ENCODE peak calls at places on chromosomes 7 and 10, in ten cellular contexts. K, X, N, L, C, M, S, T, Z and W are unnamed samples.

GRCh38 chr10:2279666-2280065 is 542.3 kb upstream of the ADARB2 start:
- DNase-seq in K (no peak), X (peak; percentile 3), N (no peak), L (no peak), C (no peak), M (no peak), S (no peak), T (no peak), Z (no peak), W (no peak)

GRCh38 chr7:22578048-22578770 is 78.2 kb upstream of the STEAP1B start:
- DNase-seq in K (no peak), X (no peak), N (no peak), L (no peak), C (no peak), M (peak; percentile 87), S (no peak), T (no peak), Z (no peak), W (no peak)

GRCh38 chr10:48456361-48456804 is 148.5 kb downstream of the ARHGAP22 start:
- DNase-seq in K (peak; percentile 35), X (peak; percentile 12), N (peak; percentile 87), L (peak; percentile 82), C (no peak), M (peak; percentile 69), S (no peak), T (peak; percentile 32), Z (peak; percentile 78), W (no peak)

GRCh38 chr10:1807196-1807595 is 69.9 kb upstream of the ADARB2 start:
- DNase-seq in K (no peak), X (no peak), N (peak; percentile 64), L (no peak), C (no peak), M (no peak), S (no peak), T (no peak), Z (no peak), W (no peak)

GRCh38 chr10:27490807-27491206 is 13.3 kb upstream of the RAB18 start:
- DNase-seq in K (no peak), X (no peak), N (no peak), L (no peak), C (no peak), M (no peak), S (no peak), T (no peak), Z (no peak), W (no peak)

GRCh38 chr7:73978681-73979563 is 49.1 kb upstream of the ELN start:
- DNase-seq in K (peak; percentile 93), X (peak; percentile 85), N (peak; percentile 79), L (peak; percentile 55), C (no peak), M (peak; percentile 24), S (peak; percentile 89), T (peak; percentile 77), Z (peak; percentile 64), W (peak; percentile 2)

GRCh38 chr7:29853072-29853471 is 46.8 kb downstream of the WIPF3 start:
- DNase-seq in K (no peak), X (no peak), N (no peak), L (no peak), C (no peak), M (no peak), S (no peak), T (no peak), Z (no peak), W (no peak)

GRCh38 chr7:2926898-2927405 is 82.8 kb upstream of the GNA12 start:
- DNase-seq in K (no peak), X (no peak), N (no peak), L (peak; percentile 17), C (no peak), M (no peak), S (no peak), T (no peak), Z (peak; percentile 44), W (no peak)

GRCh38 chr7:134083766-134084487 is 43.2 kb upstream of the LRGUK start:
- DNase-seq in K (no peak), X (no peak), N (no peak), L (no peak), C (no peak), M (no peak), S (no peak), T (no peak), Z (no peak), W (no peak)
- TF ChIP-seq POLR2AphosphoS5 in K (no peak), X (no peak), N (no peak), L (no peak), C (no peak), M (no peak), S (no peak), T (no peak), Z (no peak), W (no peak)

GRCh38 chr10:87545783-87546182 is 41.1 kb downstream of the MINPP1 start:
- DNase-seq in K (no peak), X (no peak), N (no peak), L (no peak), C (no peak), M (no peak), S (no peak), T (no peak), Z (no peak), W (no peak)

GRCh38 chr10:87550741-87551140 is 46.0 kb downstream of the MINPP1 start:
- DNase-seq in K (no peak), X (peak; percentile 34), N (no peak), L (no peak), C (no peak), M (no peak), S (no peak), T (no peak), Z (no peak), W (no peak)

GRCh38 chr10:87546971-87547413 is 42.3 kb downstream of the MINPP1 start:
- DNase-seq in K (no peak), X (no peak), N (no peak), L (no peak), C (no peak), M (no peak), S (no peak), T (no peak), Z (no peak), W (peak; percentile 42)

GRCh38 chr10:87546221-87546620 is 41.5 kb downstream of the MINPP1 start:
- DNase-seq in K (no peak), X (no peak), N (no peak), L (no peak), C (no peak), M (no peak), S (no peak), T (no peak), Z (no peak), W (no peak)

DNA sequence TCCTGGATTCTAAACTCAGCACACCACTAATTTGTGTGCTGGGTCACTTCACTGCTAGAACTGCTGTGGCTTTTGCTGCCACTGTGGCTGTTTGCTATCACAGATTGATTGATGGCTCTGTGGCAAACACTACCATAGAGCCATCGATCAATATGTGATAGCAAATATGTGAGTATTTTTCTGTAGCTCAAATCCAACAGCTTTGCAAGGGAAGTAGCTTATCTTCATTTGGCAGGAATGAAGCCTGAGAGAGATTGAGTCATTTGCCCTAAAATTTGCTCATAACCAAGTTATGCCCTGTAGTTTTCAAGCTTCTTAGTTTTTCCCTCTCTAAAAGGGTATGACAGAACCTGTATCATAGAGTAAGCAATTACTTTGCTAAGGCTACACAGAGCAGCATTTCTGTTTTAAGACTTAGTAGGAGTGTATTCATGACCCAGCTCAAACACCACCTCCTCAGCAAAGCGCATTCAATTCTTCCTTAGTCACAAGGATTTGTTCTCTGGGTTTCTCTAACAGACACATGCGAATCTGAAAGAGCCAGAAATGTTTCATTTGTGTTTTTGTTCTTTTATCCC is 43.1 kb downstream of the MINPP1 start:
- DNase-seq in K (no peak), X (peak; percentile 21), N (no peak), L (no peak), C (no peak), M (peak; percentile 24), S (no peak), T (no peak), Z (no peak), W (peak; percentile 36)
- H3K4me3 ChIP-seq in K (no peak overlapping the region), X (no peak overlapping the region), N (no peak overlapping the region), L (peak overlapping the region; percentile 45), C (no peak overlapping the region), M (no peak overlapping the region), S (no peak overlapping the region), T (no peak overlapping the region), Z (no peak overlapping the region), W (no peak overlapping the region)

DNA sequence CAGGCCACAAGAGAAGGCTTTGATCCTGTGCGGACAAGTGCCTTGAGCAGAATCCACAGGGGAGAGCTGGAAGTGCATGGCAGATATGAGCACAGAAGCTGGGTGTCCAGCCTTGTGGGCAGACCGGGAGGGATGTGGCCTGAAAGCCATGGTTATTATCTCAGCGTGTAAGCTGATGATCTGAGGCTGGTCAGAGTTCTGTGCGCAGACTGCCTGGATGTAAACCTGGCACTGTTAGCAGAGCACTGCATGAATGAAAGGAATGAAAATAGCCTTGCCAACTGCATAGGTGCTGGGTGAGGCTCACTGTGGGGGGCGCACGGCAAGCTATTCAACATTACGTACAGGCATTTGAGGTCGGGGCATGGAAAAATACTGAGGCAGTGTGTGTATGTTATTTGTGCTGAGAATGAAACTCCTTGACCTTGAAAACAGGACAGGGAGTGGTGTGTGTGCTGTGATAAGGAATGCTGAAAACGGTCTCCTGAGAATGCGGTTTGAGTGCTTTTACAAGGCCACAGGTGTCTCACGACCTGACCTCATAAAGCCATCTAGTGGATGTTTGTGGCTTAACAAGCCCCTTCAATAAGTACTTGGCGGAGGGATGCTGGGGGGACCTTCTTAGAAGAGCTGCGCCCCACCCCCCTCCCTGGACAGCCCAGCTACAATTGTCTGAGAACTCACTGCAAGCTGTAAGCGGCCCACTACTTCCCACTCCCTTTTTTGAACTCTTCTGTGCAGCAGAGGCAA is 18.7 kb downstream of the AKR1C1 start:
- DNase-seq in K (peak; percentile 51), X (peak; percentile 91), N (no peak), L (peak; percentile 12), C (no peak), M (peak; percentile 62), S (peak; percentile 79), T (peak; percentile 74), Z (no peak), W (no peak)
- TF ChIP-seq POLR2AphosphoS5 in K (no peak), X (no peak), N (no peak), L (no peak), C (no peak), M (no peak), S (peak; percentile 81), T (peak; percentile 59), Z (no peak), W (no peak)

GRCh38 chr10:73593110-73593509 is 2.0 kb upstream of the USP54 start:
- DNase-seq in K (no peak), X (no peak), N (no peak), L (no peak), C (no peak), M (no peak), S (no peak), T (no peak), Z (no peak), W (no peak)

GRCh38 chr10:73593812-73594211 is 2.7 kb upstream of the USP54 start:
- DNase-seq in K (no peak), X (no peak), N (no peak), L (no peak), C (no peak), M (no peak), S (no peak), T (no peak), Z (no peak), W (no peak)

GRCh38 chr10:73591578-73591902 is 398 bp upstream of the USP54 start:
- DNase-seq in K (no peak), X (peak; percentile 75), N (no peak), L (no peak), C (no peak), M (no peak), S (peak; percentile 45), T (no peak), Z (no peak), W (no peak)

GRCh38 chr10:73590881-73591577 is at the start of gene USP54:
- DNase-seq in K (no peak), X (peak; percentile 83), N (no peak), L (no peak), C (no peak), M (peak; percentile 56), S (peak; percentile 59), T (no peak), Z (no peak), W (no peak)

DNA sequence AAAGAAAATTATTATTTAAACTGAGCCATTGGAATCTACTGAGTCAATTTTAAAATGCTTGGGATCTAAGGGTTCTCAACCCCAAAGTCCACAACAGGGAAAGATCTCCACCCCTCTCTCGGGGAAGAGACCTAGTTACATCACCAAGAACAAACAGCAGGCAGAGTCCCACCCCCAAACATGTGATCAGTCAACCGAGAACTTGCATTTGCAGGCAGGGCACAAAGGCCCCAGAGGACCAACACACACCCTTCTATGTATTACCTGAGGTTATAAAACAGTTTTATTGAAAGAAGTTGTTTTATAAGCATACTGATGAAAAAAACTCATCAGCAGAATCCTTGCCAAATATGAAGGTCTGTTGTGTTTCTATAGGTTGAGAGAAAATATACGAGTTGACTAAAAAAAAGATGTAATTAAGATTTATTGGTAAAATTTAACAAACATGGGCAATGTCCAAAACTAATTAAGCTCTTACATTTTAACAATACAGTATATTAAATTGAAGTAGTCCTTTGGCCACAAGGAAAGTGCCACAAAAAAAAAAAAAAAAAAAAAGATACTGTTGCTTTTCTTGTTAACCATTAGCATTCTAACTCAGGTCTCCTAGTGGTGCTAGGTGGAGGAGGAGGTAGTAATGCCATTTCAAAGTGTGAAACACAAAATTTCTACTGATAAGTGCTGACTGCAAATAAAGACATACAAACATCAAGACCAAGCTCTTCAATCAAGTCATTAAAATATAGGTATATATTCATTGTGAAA is 975 bp upstream of the USP54 start:
- DNase-seq in K (peak; percentile 87), X (peak; percentile 94), N (no peak), L (peak; percentile 17), C (peak; percentile 72), M (no peak), S (peak; percentile 95), T (peak; percentile 62), Z (peak; percentile 71), W (peak; percentile 83)
- H3K4me3 ChIP-seq in K (peak overlapping the region; percentile 34), X (peak overlapping the region; percentile 34), N (no peak overlapping the region), L (peak overlapping the region; percentile 16), C (no peak overlapping the region), M (no peak overlapping the region), S (peak overlapping the region; percentile 61), T (no peak overlapping the region), Z (no peak overlapping the region), W (no peak overlapping the region)